ENCODE peak calls at places on chromosomes 4 and X, in four cellular contexts. L, C, H and D are unnamed samples.

GRCh38 chr4:147732516-147733193 is 767 bp downstream of the ARHGAP10 start:
- DNase-seq in L (peak; percentile 35), C (no peak), H (peak; percentile 78), D (no peak)

GRCh38 chr4:108959497-108959896 is 196.6 kb upstream of the ETNPPL start:
- DNase-seq in L (no peak), C (no peak), H (no peak), D (no peak)

GRCh38 chrX:1529328-1529727 is 7.7 kb downstream of the P2RY8 start:
- DNase-seq in L (no peak), C (no peak), H (no peak), D (no peak)

GRCh38 chrX:34770511-34770910 is 113.4 kb upstream of the TMEM47 start:
- DNase-seq in L (peak; percentile 33), C (no peak), H (no peak), D (no peak)

GRCh38 chr4:165324203-165324917 is 3.1 kb upstream of the MSMO1 start:
- DNase-seq in L (no peak), C (no peak), H (no peak), D (no peak)

GRCh38 chrX:133921764-133922389 is 63.5 kb downstream of the GPC3 start:
- DNase-seq in L (peak; percentile 41), C (peak; percentile 5), H (peak; percentile 78), D (no peak)

GRCh38 chr4:113945906-113946305 is 33.5 kb downstream of the ARSJ start:
- DNase-seq in L (peak; percentile 58), C (no peak), H (no peak), D (no peak)

GRCh38 chr4:182015893-182016292 is 227.3 kb upstream of the TENM3 start:
- DNase-seq in L (peak; percentile 74), C (no peak), H (no peak), D (no peak)

GRCh38 chrX:35046646-35047231 is 104.1 kb downstream of the FAM47B start:
- DNase-seq in L (no peak), C (no peak), H (no peak), D (no peak)

GRCh38 chr4:11805837-11806236 is 377.1 kb upstream of the HS3ST1 start:
- DNase-seq in L (peak; percentile 34), C (no peak), H (no peak), D (no peak)

GRCh38 chrX:143757375-143757774 is 36.8 kb upstream of the SPANXN2 start:
- DNase-seq in L (no peak), C (no peak), H (no peak), D (no peak)

GRCh38 chrX:9538544-9539045 is 73.7 kb downstream of the TBL1X start:
- DNase-seq in L (no peak), C (no peak), H (peak; percentile 61), D (peak; percentile 59)

GRCh38 chrX:120308959-120309872 is 2.0 kb downstream of the TMEM255A start:
- DNase-seq in L (peak; percentile 40), C (no peak), H (peak; percentile 79), D (no peak)

GRCh38 chrX:19602866-19603620 is 87.7 kb upstream of the MAP3K15 start:
- DNase-seq in L (peak; percentile 83), C (peak; percentile 18), H (no peak), D (no peak)

GRCh38 chr4:186451982-186452381 is 103.4 kb downstream of the MTNR1A start:
- DNase-seq in L (no peak), C (no peak), H (no peak), D (no peak)

GRCh38 chr4:16844796-16845586 is 53.5 kb downstream of the LDB2 start:
- DNase-seq in L (peak; percentile 48), C (no peak), H (no peak), D (no peak)

GRCh38 chr4:54093609-54094240 is 6.2 kb upstream of the GSX2 start:
- DNase-seq in L (no peak), C (no peak), H (no peak), D (no peak)

GRCh38 chrX:3771756-3772155 is 58.3 kb upstream of the PRKX start:
- DNase-seq in L (no peak), C (no peak), H (no peak), D (no peak)

GRCh38 chr4:111231281-111231680 is 608.4 kb upstream of the PITX2 start:
- DNase-seq in L (no peak), C (no peak), H (no peak), D (no peak)

GRCh38 chrX:115970718-115971117 is 199.8 kb upstream of the AGTR2 start:
- DNase-seq in L (no peak), C (no peak), H (no peak), D (no peak)

GRCh38 chr4:134540588-134540987 is 339.0 kb upstream of the PABPC4L start:
- DNase-seq in L (no peak), C (no peak), H (no peak), D (no peak)

GRCh38 chr4:165393704-165394103 is 14.9 kb downstream of the CPE start:
- DNase-seq in L (no peak), C (no peak), H (no peak), D (no peak)

GRCh38 chr4:154293427-154293826 is 198.2 kb downstream of the DCHS2 start:
- DNase-seq in L (no peak), C (no peak), H (no peak), D (no peak)

GRCh38 chr4:147546341-147546740 is 65.4 kb downstream of the EDNRA start:
- DNase-seq in L (peak; percentile 98), C (no peak), H (no peak), D (no peak)

GRCh38 chrX:43974076-43974475 is 886 bp upstream of the NDP start:
- DNase-seq in L (no peak), C (no peak), H (no peak), D (no peak)

GRCh38 chrX:119999087-119999634 is 55.6 kb upstream of the NKAP start:
- DNase-seq in L (no peak), C (no peak), H (no peak), D (no peak)

GRCh38 chrX:72644946-72645345 is 69.2 kb downstream of the PHKA1 start:
- DNase-seq in L (no peak), C (no peak), H (no peak), D (no peak)

GRCh38 chr4:117740736-117741135 is 293.6 kb upstream of the NDST3 start:
- DNase-seq in L (no peak), C (no peak), H (no peak), D (no peak)

GRCh38 chr4:159541143-159541542 is 438.3 kb downstream of the RAPGEF2 start:
- DNase-seq in L (no peak), C (no peak), H (no peak), D (no peak)